ENCODE peak calls at places on chromosome 10, in ten cellular contexts. One of them, this sample, is unnamed. For H3K4me1, the result is how much of the 10 kb centered on the place peaks cover.

GRCh38 chr10:3173173-3173878 is 744 bp upstream of the PITRM1 start:
- DNase-seq in fibroblast of lung: no peak
- DNase-seq in CD8-positive, alpha-beta T cell: no peak
- DNase-seq in uterus: no peak
- DNase-seq in upper lobe of right lung: peak
- DNase-seq in cardiac muscle cell: no peak
- DNase-seq in RWPE2: peak
- DNase-seq in psoas muscle: peak
- DNase-seq in A549: peak
- DNase-seq in pancreas: peak
- DNase-seq in this sample: no peak

GRCh38 chr10:132111871-132112341 is 46.2 kb downstream of the JAKMIP3 start:
- DNase-seq in pancreas: no peak
- DNase-seq in psoas muscle: peak
- DNase-seq in upper lobe of right lung: peak
- DNase-seq in uterus: peak
- DNase-seq in CD8-positive, alpha-beta T cell: no peak
- DNase-seq in fibroblast of lung: no peak
- DNase-seq in A549: no peak
- DNase-seq in RWPE2: peak
- DNase-seq in cardiac muscle cell: no peak
- DNase-seq in this sample: peak

GRCh38 chr10:31322647-31323046 is 3.6 kb downstream of the ZEB1 start:
- DNase-seq in CD8-positive, alpha-beta T cell: no peak
- DNase-seq in psoas muscle: no peak
- DNase-seq in RWPE2: no peak
- DNase-seq in cardiac muscle cell: no peak
- DNase-seq in fibroblast of lung: peak
- DNase-seq in upper lobe of right lung: no peak
- DNase-seq in pancreas: no peak
- DNase-seq in uterus: no peak
- DNase-seq in A549: no peak
- DNase-seq in this sample: no peak

GRCh38 chr10:104447331-104447730 is 93.7 kb downstream of the CFAP58 start:
- DNase-seq in RWPE2: no peak
- DNase-seq in cardiac muscle cell: no peak
- DNase-seq in pancreas: no peak
- DNase-seq in psoas muscle: no peak
- DNase-seq in A549: no peak
- DNase-seq in upper lobe of right lung: no peak
- DNase-seq in uterus: no peak
- DNase-seq in fibroblast of lung: peak
- DNase-seq in CD8-positive, alpha-beta T cell: no peak
- DNase-seq in this sample: no peak

GRCh38 chr10:60280475-60280874 is 109.2 kb downstream of the ANK3 start:
- DNase-seq in pancreas: no peak
- DNase-seq in CD8-positive, alpha-beta T cell: no peak
- DNase-seq in RWPE2: no peak
- DNase-seq in uterus: no peak
- DNase-seq in fibroblast of lung: no peak
- DNase-seq in upper lobe of right lung: no peak
- DNase-seq in psoas muscle: no peak
- DNase-seq in A549: no peak
- DNase-seq in cardiac muscle cell: no peak
- DNase-seq in this sample: no peak

GRCh38 chr10:45398595-45398994 is 24.6 kb downstream of the ALOX5 start:
- DNase-seq in upper lobe of right lung: no peak
- DNase-seq in cardiac muscle cell: no peak
- DNase-seq in CD8-positive, alpha-beta T cell: no peak
- DNase-seq in psoas muscle: no peak
- DNase-seq in fibroblast of lung: no peak
- DNase-seq in uterus: no peak
- DNase-seq in A549: no peak
- DNase-seq in RWPE2: no peak
- DNase-seq in pancreas: no peak
- DNase-seq in this sample: no peak

GRCh38 chr10:129727071-129727470 is 237.0 kb downstream of the EBF3 start:
- DNase-seq in uterus: no peak
- DNase-seq in RWPE2: no peak
- DNase-seq in A549: no peak
- DNase-seq in CD8-positive, alpha-beta T cell: no peak
- DNase-seq in cardiac muscle cell: no peak
- DNase-seq in upper lobe of right lung: no peak
- DNase-seq in fibroblast of lung: no peak
- DNase-seq in psoas muscle: no peak
- DNase-seq in pancreas: no peak
- DNase-seq in this sample: no peak

GRCh38 chr10:114501650-114502049 is 97.3 kb upstream of the AFAP1L2 start:
- DNase-seq in cardiac muscle cell: no peak
- DNase-seq in uterus: no peak
- DNase-seq in fibroblast of lung: no peak
- DNase-seq in A549: no peak
- DNase-seq in upper lobe of right lung: no peak
- DNase-seq in CD8-positive, alpha-beta T cell: no peak
- DNase-seq in RWPE2: no peak
- DNase-seq in psoas muscle: no peak
- DNase-seq in pancreas: no peak
- DNase-seq in this sample: no peak

GRCh38 chr10:128286413-128287097 is 160.3 kb upstream of the MKI67 start:
- DNase-seq in fibroblast of lung: no peak
- DNase-seq in CD8-positive, alpha-beta T cell: no peak
- DNase-seq in upper lobe of right lung: no peak
- DNase-seq in pancreas: no peak
- DNase-seq in RWPE2: no peak
- DNase-seq in psoas muscle: no peak
- DNase-seq in uterus: no peak
- DNase-seq in A549: no peak
- DNase-seq in cardiac muscle cell: peak
- DNase-seq in this sample: no peak

GRCh38 chr10:86079088-86079487 is 287.5 kb downstream of the GRID1 start:
- DNase-seq in RWPE2: no peak
- DNase-seq in CD8-positive, alpha-beta T cell: no peak
- DNase-seq in pancreas: no peak
- DNase-seq in fibroblast of lung: peak
- DNase-seq in uterus: no peak
- DNase-seq in cardiac muscle cell: no peak
- DNase-seq in upper lobe of right lung: no peak
- DNase-seq in A549: no peak
- DNase-seq in psoas muscle: no peak
- DNase-seq in this sample: no peak

GRCh38 chr10:24882047-24882698 is 70.2 kb downstream of the PRTFDC1 start:
- DNase-seq in cardiac muscle cell: no peak
- DNase-seq in psoas muscle: no peak
- DNase-seq in A549: no peak
- DNase-seq in pancreas: no peak
- DNase-seq in fibroblast of lung: peak
- DNase-seq in RWPE2: no peak
- DNase-seq in CD8-positive, alpha-beta T cell: peak
- DNase-seq in upper lobe of right lung: no peak
- DNase-seq in uterus: no peak
- DNase-seq in this sample: peak

GRCh38 chr10:80589726-80590373 is 52.1 kb downstream of the SH2D4B start:
- DNase-seq in RWPE2: no peak
- DNase-seq in A549: no peak
- DNase-seq in upper lobe of right lung: no peak
- DNase-seq in uterus: no peak
- DNase-seq in CD8-positive, alpha-beta T cell: no peak
- DNase-seq in pancreas: no peak
- DNase-seq in psoas muscle: no peak
- DNase-seq in fibroblast of lung: no peak
- DNase-seq in cardiac muscle cell: no peak
- DNase-seq in this sample: no peak

GRCh38 chr10:70379581-70380176 is 2.7 kb downstream of the LRRC20 start:
- DNase-seq in psoas muscle: no peak
- DNase-seq in uterus: no peak
- DNase-seq in fibroblast of lung: no peak
- DNase-seq in RWPE2: no peak
- DNase-seq in pancreas: no peak
- DNase-seq in cardiac muscle cell: no peak
- DNase-seq in upper lobe of right lung: no peak
- DNase-seq in A549: no peak
- DNase-seq in CD8-positive, alpha-beta T cell: no peak
- DNase-seq in this sample: no peak

GRCh38 chr10:79241990-79242619 is 105.2 kb upstream of the PPIF start:
- DNase-seq in A549: no peak
- DNase-seq in pancreas: no peak
- DNase-seq in upper lobe of right lung: peak
- DNase-seq in CD8-positive, alpha-beta T cell: no peak
- DNase-seq in psoas muscle: peak
- DNase-seq in RWPE2: no peak
- DNase-seq in uterus: peak
- DNase-seq in cardiac muscle cell: peak
- DNase-seq in fibroblast of lung: peak
- DNase-seq in this sample: peak

GRCh38 chr10:76459016-76459415 is 1027.6 kb downstream of the LRMDA start:
- DNase-seq in upper lobe of right lung: no peak
- DNase-seq in cardiac muscle cell: peak
- DNase-seq in psoas muscle: no peak
- DNase-seq in RWPE2: no peak
- DNase-seq in pancreas: no peak
- DNase-seq in A549: no peak
- DNase-seq in fibroblast of lung: peak
- DNase-seq in CD8-positive, alpha-beta T cell: no peak
- DNase-seq in uterus: peak
- DNase-seq in this sample: no peak

GRCh38 chr10:112953760-112954159 is 3.7 kb downstream of the TCF7L2 start:
- DNase-seq in RWPE2: no peak
- DNase-seq in psoas muscle: no peak
- DNase-seq in pancreas: no peak
- DNase-seq in cardiac muscle cell: no peak
- DNase-seq in uterus: no peak
- DNase-seq in upper lobe of right lung: no peak
- DNase-seq in A549: no peak
- DNase-seq in fibroblast of lung: peak
- DNase-seq in CD8-positive, alpha-beta T cell: no peak
- DNase-seq in this sample: no peak
- H3K4me1 ChIP-seq in RWPE2: under half
- H3K4me1 ChIP-seq in psoas muscle: under half
- H3K4me1 ChIP-seq in pancreas: under half
- H3K4me1 ChIP-seq in cardiac muscle cell: half or more
- H3K4me1 ChIP-seq in uterus: under half
- H3K4me1 ChIP-seq in upper lobe of right lung: half or more
- H3K4me1 ChIP-seq in A549: under half
- H3K4me1 ChIP-seq in fibroblast of lung: under half
- H3K4me1 ChIP-seq in CD8-positive, alpha-beta T cell: under half
- H3K4me1 ChIP-seq in this sample: half or more

DNA sequence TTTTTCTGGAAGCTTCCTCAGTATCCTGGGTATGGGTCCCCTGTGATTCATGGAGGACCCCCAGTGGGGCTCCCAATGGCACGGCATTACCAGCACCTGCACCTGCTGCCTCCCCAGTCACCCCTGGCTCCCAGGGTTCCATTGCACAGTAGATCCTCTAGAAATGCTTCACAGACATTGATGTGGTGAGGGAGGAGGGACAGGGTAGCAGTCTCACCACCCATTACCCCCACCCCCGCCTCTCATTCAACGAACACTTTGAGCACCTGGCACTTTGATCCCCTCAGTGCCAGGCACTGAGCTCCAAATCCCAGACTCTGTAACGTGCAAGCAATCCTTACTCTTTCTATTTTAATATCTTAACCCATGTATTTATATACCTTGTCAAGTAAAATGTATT is 26.8 kb upstream of the PSAP start:
- DNase-seq in upper lobe of right lung: no peak
- DNase-seq in fibroblast of lung: no peak
- DNase-seq in A549: no peak
- DNase-seq in CD8-positive, alpha-beta T cell: no peak
- DNase-seq in RWPE2: no peak
- DNase-seq in psoas muscle: no peak
- DNase-seq in uterus: no peak
- DNase-seq in pancreas: no peak
- DNase-seq in cardiac muscle cell: no peak
- DNase-seq in this sample: no peak
- H3K27ac ChIP-seq in upper lobe of right lung: no peak
- H3K27ac ChIP-seq in fibroblast of lung: no peak
- H3K27ac ChIP-seq in A549: peak
- H3K27ac ChIP-seq in CD8-positive, alpha-beta T cell: no peak
- H3K27ac ChIP-seq in RWPE2: no peak
- H3K27ac ChIP-seq in psoas muscle: no peak
- H3K27ac ChIP-seq in uterus: no peak
- H3K27ac ChIP-seq in pancreas: no peak
- H3K27ac ChIP-seq in cardiac muscle cell: no peak
- H3K27ac ChIP-seq in this sample: no peak

DNA sequence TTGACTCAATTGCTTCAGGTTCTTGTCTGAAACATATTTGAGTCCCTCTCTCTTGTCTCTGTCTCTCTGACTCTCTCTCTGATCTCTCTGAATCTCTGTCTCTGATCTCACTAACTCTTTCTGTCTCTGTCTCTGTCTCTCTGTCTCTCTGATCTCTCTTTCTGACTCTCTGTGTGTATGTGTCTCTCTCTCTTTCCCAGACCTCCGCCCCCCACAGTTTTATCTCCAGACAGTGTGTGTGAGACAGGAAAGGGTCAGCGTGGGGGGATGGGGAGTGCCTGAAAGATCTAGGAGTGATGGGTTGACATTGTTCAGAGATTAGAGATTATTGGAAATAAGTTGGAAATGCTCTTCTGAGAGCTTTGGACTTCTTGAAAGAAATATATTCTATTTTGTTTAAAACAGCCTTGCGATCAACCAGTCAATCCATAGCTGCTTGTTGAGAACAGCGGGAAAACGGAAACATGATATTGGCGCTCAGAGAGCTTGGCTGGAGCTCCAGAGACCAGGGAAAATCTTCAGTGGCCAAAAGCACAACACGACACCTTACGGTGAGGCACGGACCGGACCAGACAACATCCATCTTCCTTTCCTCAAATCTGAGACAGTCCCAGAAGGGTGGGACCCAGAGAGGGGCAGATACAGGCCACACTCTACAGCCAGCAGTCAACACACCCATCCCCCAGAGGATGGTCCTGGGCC is 35.5 kb downstream of the CALML3 start:
- DNase-seq in RWPE2: no peak
- DNase-seq in CD8-positive, alpha-beta T cell: no peak
- DNase-seq in psoas muscle: no peak
- DNase-seq in uterus: peak
- DNase-seq in upper lobe of right lung: no peak
- DNase-seq in cardiac muscle cell: no peak
- DNase-seq in A549: no peak
- DNase-seq in fibroblast of lung: peak
- DNase-seq in pancreas: no peak
- DNase-seq in this sample: no peak
- H3K4me1 ChIP-seq in RWPE2: under half
- H3K4me1 ChIP-seq in CD8-positive, alpha-beta T cell: under half
- H3K4me1 ChIP-seq in psoas muscle: under half
- H3K4me1 ChIP-seq in uterus: under half
- H3K4me1 ChIP-seq in upper lobe of right lung: under half
- H3K4me1 ChIP-seq in cardiac muscle cell: under half
- H3K4me1 ChIP-seq in A549: under half
- H3K4me1 ChIP-seq in fibroblast of lung: under half
- H3K4me1 ChIP-seq in pancreas: under half
- H3K4me1 ChIP-seq in this sample: under half

GRCh38 chr10:16141499-16141898 is 281.2 kb upstream of the MINDY3 start:
- DNase-seq in fibroblast of lung: no peak
- DNase-seq in uterus: no peak
- DNase-seq in cardiac muscle cell: no peak
- DNase-seq in upper lobe of right lung: no peak
- DNase-seq in CD8-positive, alpha-beta T cell: no peak
- DNase-seq in psoas muscle: no peak
- DNase-seq in A549: no peak
- DNase-seq in pancreas: no peak
- DNase-seq in RWPE2: no peak
- DNase-seq in this sample: no peak
- H3K27ac ChIP-seq in fibroblast of lung: no peak
- H3K27ac ChIP-seq in uterus: no peak
- H3K27ac ChIP-seq in cardiac muscle cell: no peak
- H3K27ac ChIP-seq in upper lobe of right lung: no peak
- H3K27ac ChIP-seq in CD8-positive, alpha-beta T cell: no peak
- H3K27ac ChIP-seq in psoas muscle: no peak
- H3K27ac ChIP-seq in A549: no peak
- H3K27ac ChIP-seq in pancreas: no peak
- H3K27ac ChIP-seq in RWPE2: no peak
- H3K27ac ChIP-seq in this sample: no peak